ENCODE peak calls at places on chromosomes 3 and 15, in four cellular contexts. H, R, B and E are unnamed samples.

GRCh38 chr15:78070049-78070698 is 7.3 kb downstream of the TBC1D2B start:
- DNase-seq in H (no peak), R (no peak), B (no peak), E (no peak)

GRCh38 chr3:10400749-10401495 is 80.0 kb upstream of the SEC13 start:
- DNase-seq in H (no peak), R (no peak), B (no peak), E (no peak)

GRCh38 chr3:5231536-5231935 is 44.0 kb downstream of the EDEM1 start:
- DNase-seq in H (no peak), R (no peak), B (no peak), E (no peak)

GRCh38 chr15:77633913-77634265 is 1.2 kb upstream of the LINGO1 start:
- DNase-seq in H (peak; percentile 27), R (no peak), B (no peak), E (no peak)

GRCh38 chr3:157156844-157157635 is 2.9 kb downstream of the CCNL1 start:
- DNase-seq in H (no peak), R (no peak), B (no peak), E (no peak)

GRCh38 chr3:66195347-66195783 is 25.4 kb upstream of the SLC25A26 start:
- DNase-seq in H (peak; percentile 66), R (no peak), B (no peak), E (no peak)

GRCh38 chr3:111362286-111363009 is 179.5 kb upstream of the CD96 start:
- DNase-seq in H (no peak), R (no peak), B (no peak), E (no peak)

GRCh38 chr3:188472331-188472730 is 318.4 kb downstream of the LPP start:
- DNase-seq in H (no peak), R (no peak), B (no peak), E (no peak)

GRCh38 chr15:25170113-25170731 is 215.4 kb downstream of the SNRPN start:
- DNase-seq in H (no peak), R (no peak), B (peak; percentile 74), E (no peak)

GRCh38 chr15:61367953-61368352 is 138.9 kb upstream of the RORA start:
- DNase-seq in H (no peak), R (no peak), B (no peak), E (no peak)

GRCh38 chr3:35932995-35933394 is 293.7 kb downstream of the ARPP21 start:
- DNase-seq in H (no peak), R (no peak), B (no peak), E (no peak)

GRCh38 chr3:60514866-60515265 is 736.4 kb downstream of the FHIT start:
- DNase-seq in H (no peak), R (no peak), B (no peak), E (no peak)

GRCh38 chr3:161263057-161263456 is 41.9 kb downstream of the NMD3 start:
- DNase-seq in H (no peak), R (no peak), B (no peak), E (no peak)

GRCh38 chr15:75843618-75844610 is 667 bp downstream of the UBE2Q2 start:
- DNase-seq in H (peak; percentile 83), R (peak; percentile 20), B (peak; percentile 89), E (no peak)

GRCh38 chr15:58401276-58401675 is 30.5 kb upstream of the LIPC start:
- DNase-seq in H (no peak), R (no peak), B (no peak), E (no peak)

GRCh38 chr3:95655363-95655986 is 1158.9 kb upstream of the EPHA6 start:
- DNase-seq in H (no peak), R (no peak), B (no peak), E (no peak)

GRCh38 chr3:127446756-127447155 is 143.8 kb downstream of the TPRA1 start:
- DNase-seq in H (no peak), R (no peak), B (no peak), E (no peak)

GRCh38 chr3:51963951-51964451 is 3.3 kb downstream of the PCBP4 start:
- DNase-seq in H (no peak), R (no peak), B (no peak), E (no peak)

GRCh38 chr3:127718244-127718915 is 45.6 kb downstream of the ABTB1 start:
- DNase-seq in H (no peak), R (no peak), B (no peak), E (no peak)

GRCh38 chr3:126849768-126850167 is 133.1 kb upstream of the PLXNA1 start:
- DNase-seq in H (no peak), R (no peak), B (peak; percentile 27), E (no peak)

GRCh38 chr15:37099321-37100108 is 834 bp downstream of the MEIS2 start:
- DNase-seq in H (peak; percentile 51), R (no peak), B (no peak), E (no peak)

GRCh38 chr3:50321844-50322385 is 630 bp downstream of the HYAL2 start:
- DNase-seq in H (peak; percentile 88), R (no peak), B (no peak), E (no peak)

GRCh38 chr15:31605467-31605931 is 278.9 kb downstream of the KLF13 start:
- DNase-seq in H (no peak), R (no peak), B (no peak), E (no peak)

GRCh38 chr3:122497425-122497824 is 17.3 kb downstream of the KPNA1 start:
- DNase-seq in H (no peak), R (no peak), B (no peak), E (no peak)

GRCh38 chr3:1251282-1252060 is 158.6 kb downstream of the CNTN6 start:
- DNase-seq in H (no peak), R (no peak), B (no peak), E (no peak)

GRCh38 chr15:80403712-80404056 is 498 bp upstream of the ARNT2 start:
- DNase-seq in H (no peak), R (no peak), B (no peak), E (no peak)

GRCh38 chr15:75140080-75140879 is 61.4 kb upstream of the C15orf39 start:
- DNase-seq in H (no peak), R (no peak), B (no peak), E (no peak)

GRCh38 chr15:56215769-56216168 is 27.9 kb downstream of the RFX7 start:
- DNase-seq in H (no peak), R (no peak), B (no peak), E (no peak)

GRCh38 chr3:116077557-116077956 is 367.7 kb downstream of the LSAMP start:
- DNase-seq in H (no peak), R (no peak), B (no peak), E (no peak)

GRCh38 chr3:11021611-11022011 is 29.1 kb downstream of the SLC6A1 start:
- DNase-seq in H (no peak), R (no peak), B (no peak), E (no peak)

GRCh38 chr3:188734395-188734794 is 437.4 kb upstream of the TPRG1 start:
- DNase-seq in H (no peak), R (no peak), B (no peak), E (no peak)

GRCh38 chr15:94272251-94272898 is 41.0 kb downstream of the MCTP2 start:
- DNase-seq in H (no peak), R (no peak), B (no peak), E (no peak)

GRCh38 chr3:16849795-16850194 is 35.0 kb upstream of the PLCL2 start:
- DNase-seq in H (no peak), R (no peak), B (no peak), E (no peak)

GRCh38 chr15:41949400-41950126 is 22.8 kb downstream of the EHD4 start:
- DNase-seq in H (no peak), R (no peak), B (peak; percentile 72), E (no peak)
- TF ChIP-seq POLR2A in H (no peak), R (no peak), B (no peak), E (no peak)

GRCh38 chr3:129104498-129105079 is 17.0 kb downstream of the RAB43 start:
- DNase-seq in H (no peak), R (no peak), B (no peak), E (no peak)
- H3K4me1 ChIP-seq in H (peaks cover 19% of the 10 kb centered on the region), R (no peaks in the 10 kb centered on the region), B (peaks cover 7% of the 10 kb centered on the region), E (peaks cover 12% of the 10 kb centered on the region)

GRCh38 chr3:40504636-40505430 is 1.0 kb upstream of the ZNF620 start:
- DNase-seq in H (peak; percentile 34), R (no peak), B (no peak), E (no peak)
- H3K27ac ChIP-seq in H (no peak overlapping the region), R (peak overlapping the region; percentile 81), B (peak overlapping the region; percentile 46), E (peak overlapping the region; percentile 81)

GRCh38 chr15:72375846-72376581 is at the start of gene HEXA:
- DNase-seq in H (peak; percentile 99), R (peak; percentile 99), B (peak; percentile 93), E (peak; percentile 81)
- TF ChIP-seq POLR2A in H (peak; percentile 65), R (peak; percentile 71), B (peak; percentile 32), E (no peak)

DNA sequence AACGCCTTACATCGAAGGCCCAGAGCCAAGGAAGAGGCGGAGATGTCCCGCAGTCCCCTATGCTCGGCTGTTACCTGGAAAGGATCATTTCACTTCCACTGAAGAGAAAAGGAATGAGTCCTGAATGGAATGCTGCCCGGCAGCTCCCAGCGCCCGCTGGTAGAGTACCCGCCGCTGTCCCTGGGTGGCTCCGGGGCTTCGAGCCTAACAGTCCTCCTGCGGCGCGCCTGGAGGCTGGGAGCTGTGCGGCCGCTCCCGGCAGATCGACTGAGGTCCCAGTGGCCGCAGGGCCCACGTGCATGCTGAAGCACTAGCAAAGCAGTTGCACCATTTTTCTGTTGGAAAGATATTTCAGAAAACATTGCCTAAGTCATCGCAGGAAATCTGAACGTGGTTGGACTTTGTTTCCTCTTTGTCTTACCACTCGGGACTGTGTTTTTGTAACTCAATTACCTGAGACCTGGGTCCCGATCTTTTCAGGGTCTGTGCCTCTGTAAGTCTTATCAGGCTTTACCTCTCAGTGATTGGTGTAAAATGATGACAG is 984 bp downstream of the RNU6-1 start:
- DNase-seq in H (peak; percentile 61), R (no peak), B (no peak), E (no peak)
- H3K4me1 ChIP-seq in H (peaks cover 23% of the 10 kb centered on the region), R (peaks cover 27% of the 10 kb centered on the region), B (peaks cover 47% of the 10 kb centered on the region), E (peaks cover 59% of the 10 kb centered on the region)

GRCh38 chr15:62483817-62484216 is 318.7 kb upstream of the C2CD4B start:
- DNase-seq in H (peak; percentile 41), R (no peak), B (no peak), E (no peak)
- H3K27ac ChIP-seq in H (no peak overlapping the region), R (no peak overlapping the region), B (peak overlapping the region; percentile 34), E (peak overlapping the region; percentile 9)